ENCODE peak calls at places on chromosome 16, in nine cellular contexts. X is hepatocyte; P is T-helper 9 cell; D is midbrain; V is mesothelial cell of epicardium; S is stimulated activated CD4-positive, alpha-beta T cell treated with anti-CD3 and anti-CD28 coated beads, Interleukin-1b, Interleukin-23, amount 100 ng/mL, for 24 hours; U is T-helper 2 cell; W is iris pigment epithelial cell; M is activated naive CD8-positive, alpha-beta T cell treated with anti-CD3 and anti-CD28 coated beads for 36 hours. N is an unnamed sample.

GRCh38 chr16:1183235-1183907 is 30.5 kb downstream of the CACNA1H start:
- DNase-seq in X (peak), P (no peak), D (peak), V (peak), S (no peak), U (no peak), W (peak), M (no peak), N (peak)

GRCh38 chr16:9072806-9073341 is 18.6 kb upstream of the HAPSTR1 start:
- DNase-seq in X (no peak), P (no peak), D (no peak), V (no peak), S (peak), U (no peak), W (peak), M (peak), N (no peak)

GRCh38 chr16:88561485-88562369 is 8.5 kb upstream of the ZC3H18 start:
- DNase-seq in X (peak), P (peak), D (peak), V (peak), S (peak), U (peak), W (peak), M (peak), N (peak)

GRCh38 chr16:74990832-74991231 is 5.9 kb upstream of the WDR59 start:
- DNase-seq in X (no peak), P (no peak), D (no peak), V (no peak), S (no peak), U (no peak), W (no peak), M (no peak), N (no peak)

GRCh38 chr16:58269526-58269925 is 25.3 kb downstream of the PRSS54 start:
- DNase-seq in X (no peak), P (no peak), D (no peak), V (no peak), S (no peak), U (no peak), W (peak), M (no peak), N (no peak)

GRCh38 chr16:79800016-79800608 is 199.6 kb upstream of the MAF start:
- DNase-seq in X (no peak), P (no peak), D (no peak), V (no peak), S (no peak), U (no peak), W (no peak), M (no peak), N (no peak)

GRCh38 chr16:75218256-75219076 is at the start of gene CTRB1:
- DNase-seq in X (peak), P (no peak), D (peak), V (no peak), S (no peak), U (no peak), W (no peak), M (peak), N (no peak)

GRCh38 chr16:79969458-79969857 is 368.9 kb upstream of the MAF start:
- DNase-seq in X (no peak), P (no peak), D (no peak), V (no peak), S (no peak), U (no peak), W (no peak), M (no peak), N (no peak)

GRCh38 chr16:81752225-81752875 is 26.7 kb upstream of the PLCG2 start:
- DNase-seq in X (no peak), P (no peak), D (no peak), V (no peak), S (no peak), U (no peak), W (peak), M (no peak), N (no peak)

GRCh38 chr16:84443166-84443802 is 61.2 kb downstream of the MEAK7 start:
- DNase-seq in X (peak), P (no peak), D (no peak), V (no peak), S (no peak), U (no peak), W (no peak), M (no peak), N (no peak)

GRCh38 chr16:27401768-27402568 is at the start of gene IL21R:
- DNase-seq in X (no peak), P (peak), D (no peak), V (no peak), S (peak), U (peak), W (peak), M (peak), N (no peak)

GRCh38 chr16:11032000-11032921 is 87.9 kb downstream of the CLEC16A start:
- DNase-seq in X (no peak), P (no peak), D (no peak), V (no peak), S (no peak), U (no peak), W (no peak), M (no peak), N (no peak)

GRCh38 chr16:83539736-83540490 is 267.9 kb upstream of the HSBP1 start:
- DNase-seq in X (no peak), P (no peak), D (no peak), V (no peak), S (no peak), U (no peak), W (no peak), M (no peak), N (no peak)